ENCODE peak calls at places on chromosomes 13 and 19, in five cellular contexts. Y, H, F, C and Z are unnamed samples.

GRCh38 chr13:31517599-31517998 is 221.7 kb upstream of the RXFP2 start:
- DNase-seq in C (no peak), Y (no peak), H (no peak), F (no peak), Z (no peak)

GRCh38 chr13:34153428-34154180 is 335.7 kb downstream of the RFC3 start:
- DNase-seq in C (no peak), Y (no peak), F (no peak), H (no peak), Z (no peak)

GRCh38 chr13:47897411-47898050 is 103.5 kb downstream of the SUCLA2 start:
- DNase-seq in Y (no peak), H (no peak), F (no peak), C (no peak), Z (no peak)

GRCh38 chr19:48818234-48818823 is 7.5 kb upstream of the BCAT2 start:
- DNase-seq in F (no peak), Y (no peak), C (no peak), H (no peak), Z (peak; percentile 83)

GRCh38 chr13:42405665-42406390 is 133.9 kb downstream of the AKAP11 start:
- DNase-seq in C (no peak), Y (no peak), H (no peak), F (no peak), Z (no peak)

GRCh38 chr13:64912141-64912540 is 2318.0 kb downstream of the PCDH9 start:
- DNase-seq in F (no peak), Y (no peak), H (no peak), C (no peak), Z (no peak)

GRCh38 chr13:34672631-34673030 is 269.4 kb upstream of the NBEA start:
- DNase-seq in F (no peak), C (no peak), H (no peak), Y (no peak), Z (no peak)

GRCh38 chr19:53103903-53104203 is 631 bp upstream of the ZNF160 start:
- DNase-seq in Y (no peak), F (no peak), C (no peak), H (no peak), Z (no peak)

GRCh38 chr19:15249912-15250634 is 17.8 kb upstream of the EPHX3 start:
- DNase-seq in Y (no peak), H (peak; percentile 95), F (peak; percentile 65), C (peak; percentile 66), Z (no peak)

GRCh38 chr13:29948246-29948645 is 97.8 kb upstream of the UBL3 start:
- DNase-seq in H (no peak), F (no peak), Y (no peak), C (no peak), Z (no peak)

GRCh38 chr13:43963726-43964125 is 84.0 kb downstream of the LACC1 start:
- DNase-seq in H (no peak), Y (no peak), C (no peak), F (no peak), Z (no peak)

GRCh38 chr19:3441089-3441985 is 39.0 kb downstream of the SMIM24 start:
- DNase-seq in H (no peak), Y (no peak), F (no peak), C (no peak), Z (no peak)

GRCh38 chr19:44776402-44777096 is 1.1 kb upstream of the CBLC start:
- DNase-seq in H (no peak), F (no peak), Y (no peak), C (no peak), Z (peak; percentile 76)

GRCh38 chr19:33883869-33884519 is 87.3 kb downstream of the KCTD15 start:
- DNase-seq in Y (peak; percentile 64), F (peak; percentile 27), H (no peak), C (no peak), Z (no peak)

GRCh38 chr19:5881543-5882299 is 11.4 kb upstream of the FUT5 start:
- DNase-seq in H (no peak), F (no peak), Y (no peak), C (no peak), Z (no peak)

GRCh38 chr13:47945738-47946137 is 55.3 kb downstream of the SUCLA2 start:
- DNase-seq in H (no peak), Y (no peak), C (no peak), F (no peak), Z (no peak)

GRCh38 chr13:71626396-71626795 is 240.6 kb downstream of the DACH1 start:
- DNase-seq in Y (no peak), H (no peak), F (no peak), C (no peak), Z (no peak)

GRCh38 chr13:79090552-79091159 is 315.4 kb downstream of the RBM26 start:
- DNase-seq in H (no peak), Y (no peak), C (no peak), F (no peak), Z (no peak)

GRCh38 chr19:7512400-7512851 is 3.5 kb upstream of the ZNF358 start:
- DNase-seq in C (no peak), F (no peak), Y (no peak), H (no peak), Z (no peak)

GRCh38 chr13:109780880-109781383 is 5.5 kb downstream of the IRS2 start:
- DNase-seq in C (no peak), F (no peak), Y (no peak), H (no peak), Z (no peak)

GRCh38 chr13:109781384-109782065 is 4.9 kb downstream of the IRS2 start:
- DNase-seq in C (no peak), H (peak; percentile 73), Y (no peak), F (no peak), Z (no peak)

GRCh38 chr13:109782823-109783411 is 3.5 kb downstream of the IRS2 start:
- DNase-seq in F (no peak), H (no peak), C (no peak), Y (no peak), Z (no peak)

GRCh38 chr13:109783447-109783814 is 3.0 kb downstream of the IRS2 start:
- DNase-seq in Y (no peak), H (peak; percentile 73), C (no peak), F (no peak), Z (no peak)

DNA sequence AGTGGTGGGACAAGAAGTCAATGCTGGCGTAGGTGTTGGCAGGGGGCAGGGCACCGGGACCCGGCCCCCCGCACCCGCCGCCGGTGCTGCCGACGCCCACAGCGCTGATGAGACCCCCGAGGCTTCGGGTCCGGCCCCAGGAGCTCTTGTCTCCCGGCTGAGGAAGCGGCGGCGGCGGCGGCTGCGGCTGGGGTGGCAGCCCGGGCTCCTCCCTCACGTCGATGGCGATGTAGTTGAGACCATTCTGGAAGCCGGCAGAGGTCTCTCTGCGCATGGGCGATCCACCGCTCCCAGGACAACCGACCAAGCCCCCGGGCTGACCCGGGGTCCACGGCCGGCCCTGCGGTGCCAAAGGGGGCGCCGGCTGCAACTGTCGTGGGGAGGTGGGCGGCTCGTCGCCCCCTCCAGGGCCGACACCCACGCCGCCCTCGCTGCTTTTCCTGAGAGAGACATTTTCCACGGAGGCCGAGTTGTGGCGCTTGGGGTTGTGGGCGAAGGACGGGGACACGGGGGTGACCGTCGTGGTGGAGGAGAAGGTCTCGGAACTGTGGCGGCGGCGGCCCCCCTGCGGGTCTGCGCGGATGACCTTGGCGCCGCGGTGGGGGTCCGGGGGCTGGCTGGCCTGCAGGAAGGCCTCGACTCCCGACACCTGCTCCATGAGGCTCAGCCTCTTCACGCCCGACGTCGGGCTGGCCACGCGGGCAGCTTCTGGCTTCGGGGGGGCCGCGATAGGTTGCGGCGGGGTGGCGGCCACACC is 4.1 kb downstream of the IRS2 start:
- DNase-seq in Y (no peak), C (no peak), H (no peak), F (no peak), Z (no peak)
- H3K4me3 ChIP-seq in Y (peak overlapping the region; percentile 25), C (peak overlapping the region; percentile 32), H (peak overlapping the region; percentile 73), F (peak overlapping the region; percentile 78), Z (peak overlapping the region; percentile 57)

GRCh38 chr13:107203146-107203847 is 635.4 kb upstream of the ARGLU1 start:
- DNase-seq in H (no peak), Y (no peak), F (no peak), C (no peak), Z (no peak)
- TF ChIP-seq CTCF in H (peak; percentile 15), Y (no peak), F (peak; percentile 58), C (no peak), Z (peak; percentile 30)

GRCh38 chr13:110911880-110912279 is 3.0 kb downstream of the ANKRD10 start:
- DNase-seq in F (no peak), H (no peak), C (no peak), Y (no peak), Z (no peak)
- H3K27ac ChIP-seq in F (peak overlapping the region; percentile 100), H (peak overlapping the region; percentile 97), C (no peak overlapping the region), Y (no peak overlapping the region), Z (no peak overlapping the region)

DNA sequence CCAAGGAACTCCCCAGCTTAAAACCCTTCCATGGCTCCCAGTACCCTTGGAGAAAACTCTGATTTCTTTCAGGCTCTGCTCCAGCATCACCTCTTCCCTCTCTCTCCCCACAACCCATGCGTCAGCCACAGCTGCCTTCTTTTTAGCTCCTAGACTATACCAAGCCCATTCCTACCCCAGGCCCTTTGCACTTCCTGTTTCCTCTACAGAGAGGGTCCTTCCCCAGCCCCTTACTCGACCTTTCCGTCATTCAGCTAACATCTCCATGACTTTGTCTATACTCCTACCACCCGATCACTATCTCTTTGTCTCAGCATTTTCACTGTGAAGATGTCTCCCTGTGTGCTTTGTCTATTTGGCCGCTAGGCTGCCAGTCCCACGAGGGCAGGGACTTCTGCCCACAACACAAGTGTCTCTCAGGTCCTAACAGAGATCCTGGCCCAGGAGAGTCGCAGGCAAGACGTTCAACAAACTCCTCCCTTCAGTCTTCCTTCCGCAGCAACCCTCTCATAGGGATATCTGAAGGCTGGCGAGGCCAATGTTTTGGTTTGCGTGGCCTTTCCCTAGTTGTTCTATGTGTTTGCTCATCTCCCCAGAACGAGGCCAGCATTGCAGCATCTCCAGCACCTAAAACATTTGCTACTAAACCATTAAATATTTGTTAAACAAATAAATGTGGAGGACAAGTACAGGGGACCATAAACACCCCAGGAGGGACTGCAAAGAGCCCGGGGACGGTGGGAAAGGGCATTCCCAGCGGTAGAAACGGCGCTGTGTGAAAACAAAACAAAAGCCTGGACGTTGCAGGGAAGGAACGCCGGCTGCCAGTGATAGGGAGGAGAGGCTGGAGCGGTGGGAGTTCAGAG is 816 bp downstream of the CCNP start:
- DNase-seq in F (no peak), C (no peak), H (no peak), Y (no peak), Z (no peak)
- H3K4me3 ChIP-seq in F (peak overlapping the region; percentile 56), C (peak overlapping the region; percentile 9), H (peak overlapping the region; percentile 9), Y (no peak overlapping the region), Z (peak overlapping the region; percentile 26)

GRCh38 chr13:90732049-90732448 is 615.4 kb upstream of the MIR17HG start:
- DNase-seq in C (no peak), H (no peak), F (no peak), Y (no peak), Z (no peak)
- TF ChIP-seq CTCF in C (no peak), H (no peak), F (no peak), Y (no peak), Z (no peak)

DNA sequence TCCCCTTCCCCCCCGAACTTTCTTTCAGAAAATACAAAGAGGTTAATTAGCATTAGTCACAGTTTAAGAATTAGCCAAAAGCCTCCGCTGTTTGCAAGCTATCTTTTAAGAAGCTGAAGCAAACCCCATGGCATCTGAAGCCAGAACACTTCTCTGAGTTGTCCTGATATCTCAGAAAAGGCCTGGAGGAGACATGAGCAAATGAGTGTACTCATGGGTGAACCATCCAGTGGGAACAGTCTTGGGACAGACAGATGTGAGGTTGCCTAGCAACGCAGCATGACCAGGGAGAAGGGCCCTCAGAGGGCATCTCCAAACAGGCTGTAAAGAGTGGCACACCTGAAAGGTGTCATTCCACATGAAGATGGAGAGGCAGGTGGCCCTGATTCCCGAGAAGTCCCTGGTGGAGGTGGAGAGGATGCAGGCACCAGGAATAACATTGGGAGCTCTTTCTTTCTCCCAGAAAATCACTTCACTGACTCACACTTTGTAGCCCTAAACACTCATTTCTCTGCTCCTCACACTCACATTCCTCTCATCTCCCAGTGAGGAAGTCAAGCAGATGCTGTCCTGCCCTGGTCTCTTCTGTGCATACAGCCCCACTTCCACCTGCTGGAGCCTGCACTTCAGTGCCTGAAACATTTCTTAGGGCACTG is 87.0 kb upstream of the TSHZ3 start:
- DNase-seq in H (no peak), Y (no peak), F (no peak), C (no peak), Z (no peak)
- H3K27ac ChIP-seq in H (no peak overlapping the region), Y (no peak overlapping the region), F (no peak overlapping the region), C (no peak overlapping the region), Z (no peak overlapping the region)